ENCODE peak calls at places on chromosome 13, in ten cellular contexts. F is stimulated activated CD4-positive, alpha-beta T cell treated with anti-CD3 and anti-CD28 coated beads, Interleukin-12 subunit alpha, Interleukin-12 subunit beta, amount 100 ng/mL, for 24 hours; T is SK-MEL-5; H is activated CD4-positive, alpha-beta T cell treated with anti-CD3 and anti-CD28 coated beads, Interleukin-2, amount 50 U/mL, for 1 hour; P is GM20000; S is CD8-positive, alpha-beta memory T cell; Q is stromal cell of bone marrow; G is GM18507; W is ascending aorta; J is colonic mucosa. Z is an unnamed sample.

GRCh38 chr13:29434217-29434940 is 161.1 kb downstream of the SLC7A1 start:
- DNase-seq in F (no peak), T (no peak), H (no peak), P (peak), S (no peak), Q (no peak), G (no peak), W (no peak), J (no peak), Z (peak)

GRCh38 chr13:113976711-113977684 is 3.1 kb upstream of the C13orf46 start:
- DNase-seq in F (no peak), T (no peak), H (no peak), P (no peak), S (no peak), Q (peak), G (no peak), W (no peak), J (no peak), Z (no peak)

GRCh38 chr13:104385409-104385808 is 1319.2 kb upstream of the SLC10A2 start:
- DNase-seq in F (no peak), T (no peak), H (no peak), P (no peak), S (no peak), Q (peak), G (no peak), W (no peak), J (no peak), Z (no peak)

GRCh38 chr13:33509642-33510229 is 224.2 kb upstream of the STARD13 start:
- DNase-seq in F (no peak), T (no peak), H (no peak), P (no peak), S (no peak), Q (peak), G (no peak), W (peak), J (peak), Z (no peak)

GRCh38 chr13:44459674-44460073 is 86.0 kb downstream of the SERP2 start:
- DNase-seq in F (no peak), T (no peak), H (no peak), P (no peak), S (no peak), Q (no peak), G (no peak), W (no peak), J (no peak), Z (no peak)

GRCh38 chr13:60386250-60386649 is 10.8 kb upstream of the TDRD3 start:
- DNase-seq in F (no peak), T (no peak), H (no peak), P (no peak), S (no peak), Q (no peak), G (no peak), W (no peak), J (no peak), Z (no peak)

GRCh38 chr13:45179428-45179827 is 21.4 kb downstream of the KCTD4 start:
- DNase-seq in F (no peak), T (peak), H (no peak), P (no peak), S (no peak), Q (no peak), G (no peak), W (no peak), J (peak), Z (no peak)

GRCh38 chr13:46738055-46738454 is 58.9 kb downstream of the ESD start:
- DNase-seq in F (no peak), T (no peak), H (no peak), P (no peak), S (no peak), Q (no peak), G (no peak), W (no peak), J (no peak), Z (no peak)

GRCh38 chr13:95292622-95293021 is 8.6 kb downstream of the ABCC4 start:
- DNase-seq in F (no peak), T (no peak), H (no peak), P (no peak), S (no peak), Q (no peak), G (no peak), W (no peak), J (no peak), Z (no peak)

GRCh38 chr13:103104340-103104739 is 38.1 kb upstream of the SLC10A2 start:
- DNase-seq in F (no peak), T (no peak), H (no peak), P (no peak), S (no peak), Q (no peak), G (no peak), W (no peak), J (no peak), Z (no peak)

GRCh38 chr13:43744630-43745029 is 42.1 kb downstream of the ENOX1 start:
- DNase-seq in F (no peak), T (no peak), H (no peak), P (no peak), S (no peak), Q (no peak), G (no peak), W (no peak), J (no peak), Z (no peak)

GRCh38 chr13:47934371-47934770 is 66.7 kb downstream of the SUCLA2 start:
- DNase-seq in F (no peak), T (no peak), H (no peak), P (no peak), S (no peak), Q (no peak), G (no peak), W (no peak), J (no peak), Z (no peak)

GRCh38 chr13:24276310-24276709 is 33.1 kb upstream of the C1QTNF9 start:
- DNase-seq in F (no peak), T (no peak), H (no peak), P (no peak), S (peak), Q (no peak), G (no peak), W (no peak), J (no peak), Z (no peak)

GRCh38 chr13:99743079-99743478 is 228.5 kb downstream of the ZIC5 start:
- DNase-seq in F (no peak), T (no peak), H (no peak), P (no peak), S (no peak), Q (no peak), G (no peak), W (no peak), J (no peak), Z (no peak)

GRCh38 chr13:113157929-113158747 is at the start of gene PROZ:
- DNase-seq in F (no peak), T (no peak), H (no peak), P (no peak), S (no peak), Q (no peak), G (no peak), W (no peak), J (no peak), Z (peak)

GRCh38 chr13:71309905-71310304 is 557.1 kb downstream of the DACH1 start:
- DNase-seq in F (no peak), T (no peak), H (no peak), P (no peak), S (no peak), Q (no peak), G (no peak), W (no peak), J (no peak), Z (no peak)